ENCODE peak calls at places on chromosomes 2 and 18, in seven cellular contexts. Y, H, B, S, O, G and T are unnamed samples.

GRCh38 chr18:9743200-9744016 is 35.3 kb downstream of the RAB31 start:
- DNase-seq in Y (no peak), H (peak; percentile 87), B (peak; percentile 31), S (peak; percentile 93), O (no peak), G (peak; percentile 98), T (no peak)

GRCh38 chr2:31136732-31137131 is 1.5 kb downstream of the GALNT14 start:
- DNase-seq in Y (no peak), H (no peak), B (no peak), S (no peak), O (no peak), G (no peak), T (no peak)

GRCh38 chr2:173248381-173248780 is 106.3 kb upstream of the CDCA7 start:
- DNase-seq in Y (no peak), H (no peak), B (no peak), S (no peak), O (no peak), G (no peak), T (no peak)

GRCh38 chr2:236399409-236399808 is 135.2 kb upstream of the ASB18 start:
- DNase-seq in Y (no peak), H (no peak), B (no peak), S (no peak), O (no peak), G (no peak), T (no peak)

GRCh38 chr2:72131916-72132841 is 15.5 kb downstream of the CYP26B1 start:
- DNase-seq in Y (no peak), H (no peak), B (no peak), S (no peak), O (no peak), G (no peak), T (no peak)

GRCh38 chr2:174158003-174158402 is 90.3 kb downstream of the OLA1 start:
- DNase-seq in Y (no peak), H (peak; percentile 29), B (no peak), S (peak; percentile 75), O (peak; percentile 16), G (no peak), T (no peak)

GRCh38 chr2:183091954-183092345 is 13.4 kb downstream of the DUSP19 start:
- DNase-seq in Y (no peak), H (no peak), B (no peak), S (no peak), O (no peak), G (no peak), T (no peak)

GRCh38 chr2:666441-666840 is 10.8 kb downstream of the TMEM18 start:
- DNase-seq in Y (no peak), H (no peak), B (no peak), S (no peak), O (no peak), G (no peak), T (no peak)

GRCh38 chr2:42917374-42918017 is 125.1 kb upstream of the HAAO start:
- DNase-seq in Y (no peak), H (peak; percentile 93), B (no peak), S (no peak), O (peak; percentile 40), G (peak; percentile 95), T (no peak)
- TF ChIP-seq POLR2A in Y (no peak), H (peak; percentile 53), B (no peak), S (no peak), O (no peak), G (no peak), T (no peak)

GRCh38 chr2:118089015-118089800 is 937 bp downstream of the INSIG2 start:
- DNase-seq in Y (no peak), H (peak; percentile 80), B (peak; percentile 18), S (peak; percentile 22), O (peak; percentile 31), G (peak; percentile 58), T (peak; percentile 8)
- TF ChIP-seq POLR2A in Y (no peak), H (no peak), B (no peak), S (no peak), O (no peak), G (no peak), T (no peak)

DNA sequence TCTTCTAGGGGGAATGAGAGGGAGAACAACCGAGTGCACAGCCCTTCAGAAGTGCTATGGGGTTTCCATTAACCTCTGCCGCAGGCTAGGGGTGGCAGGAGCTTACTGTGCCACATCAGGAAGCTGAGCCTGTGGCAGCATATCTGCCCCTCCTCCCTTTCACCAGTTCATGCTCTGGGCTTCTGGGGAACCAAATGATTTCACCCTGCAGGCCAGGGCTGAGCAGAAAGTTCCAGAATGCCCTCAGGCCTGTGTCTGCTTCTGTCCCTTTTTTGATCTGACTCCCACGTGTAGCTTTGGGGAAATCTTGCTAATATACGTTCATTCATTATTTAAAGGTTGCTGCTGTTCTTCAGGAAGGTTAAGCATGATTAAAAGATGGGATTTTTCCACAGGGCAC is 10.1 kb downstream of the TMEM247 start:
- DNase-seq in Y (no peak), H (no peak), B (no peak), S (no peak), O (no peak), G (no peak), T (no peak)
- TF ChIP-seq POLR2A in Y (no peak), H (no peak), B (no peak), S (no peak), O (no peak), G (no peak), T (no peak)

DNA sequence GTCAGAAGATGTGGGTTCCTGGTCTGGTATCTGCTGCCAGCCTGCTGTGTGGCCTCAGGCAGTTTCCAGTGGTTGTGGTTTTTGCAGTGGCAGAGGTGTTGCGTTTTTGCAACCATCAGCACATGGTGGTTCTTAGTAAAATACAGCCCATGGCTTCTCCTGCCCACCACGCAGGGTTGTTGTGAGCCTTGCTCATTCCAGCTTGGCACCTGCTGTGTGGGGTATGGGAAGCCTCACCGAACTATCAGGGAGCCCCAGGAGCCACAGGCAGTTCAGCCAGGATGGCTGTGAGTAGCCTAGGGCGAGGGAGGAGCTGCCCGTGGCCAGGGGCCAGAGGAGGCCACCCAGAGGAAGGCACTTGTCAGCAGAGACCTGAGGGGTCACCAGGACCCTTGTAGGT is 9.8 kb downstream of the ARID5A start:
- DNase-seq in Y (no peak), H (no peak), B (no peak), S (no peak), O (no peak), G (no peak), T (no peak)
- TF ChIP-seq POLR2A in Y (no peak), H (no peak), B (no peak), S (no peak), O (no peak), G (no peak), T (no peak)

GRCh38 chr18:2981212-2981728 is 31.7 kb downstream of the LPIN2 start:
- DNase-seq in Y (no peak), H (peak; percentile 95), B (no peak), S (peak; percentile 86), O (no peak), G (peak; percentile 95), T (no peak)
- TF ChIP-seq POLR2A in Y (no peak), H (no peak), B (no peak), S (no peak), O (no peak), G (no peak), T (no peak)

GRCh38 chr2:100563407-100564247 is 834 bp downstream of the PDCL3 start:
- DNase-seq in Y (no peak), H (no peak), B (no peak), S (no peak), O (no peak), G (no peak), T (no peak)

GRCh38 chr2:100560431-100560830 is 2.4 kb upstream of the PDCL3 start:
- DNase-seq in Y (no peak), H (no peak), B (no peak), S (no peak), O (no peak), G (no peak), T (no peak)

GRCh38 chr2:100561191-100561590 is 1.6 kb upstream of the PDCL3 start:
- DNase-seq in Y (no peak), H (no peak), B (no peak), S (no peak), O (no peak), G (no peak), T (no peak)

GRCh38 chr2:100562613-100563406 is at the start of gene PDCL3:
- DNase-seq in Y (peak; percentile 97), H (peak; percentile 98), B (peak; percentile 94), S (peak; percentile 99), O (peak; percentile 96), G (peak; percentile 99), T (peak; percentile 98)
- TF ChIP-seq POLR2A in Y (no peak), H (peak; percentile 77), B (no peak), S (peak; percentile 73), O (peak; percentile 70), G (no peak), T (peak; percentile 63)

DNA sequence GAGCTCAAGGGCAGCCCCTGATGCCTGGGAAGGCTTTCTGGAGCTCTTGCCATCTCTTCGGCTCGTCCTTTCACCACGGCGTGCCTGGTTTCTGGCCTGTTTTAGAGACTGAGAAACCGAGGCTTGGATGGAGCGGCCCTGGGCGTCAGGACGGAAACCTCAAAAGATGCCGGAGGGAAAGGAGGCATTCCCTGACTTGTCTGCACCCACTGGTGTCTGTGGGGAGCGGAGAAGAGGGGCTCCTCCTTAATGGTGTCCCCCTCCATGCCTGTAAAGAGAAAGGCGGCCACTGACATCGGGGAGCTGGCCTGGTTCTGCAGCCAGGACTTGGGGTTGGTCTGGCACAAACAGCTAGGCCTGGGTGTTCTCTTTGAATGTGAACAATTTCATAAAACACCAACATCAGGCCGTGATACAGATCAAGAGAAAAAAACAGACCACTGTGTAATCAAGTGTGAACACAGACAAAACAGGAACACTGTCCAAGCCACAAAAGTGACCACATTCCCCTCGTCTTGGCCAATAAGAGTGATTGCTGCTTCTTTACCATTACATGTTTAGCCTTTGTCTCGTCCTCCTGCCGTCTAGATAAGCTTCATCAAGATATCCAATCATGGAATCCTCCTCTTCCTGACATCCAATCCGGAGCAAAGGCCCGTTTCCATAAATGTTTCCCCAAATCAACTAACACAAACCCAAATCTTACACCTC is 633 bp upstream of the ILKAP start:
- DNase-seq in Y (no peak), H (no peak), B (no peak), S (no peak), O (no peak), G (no peak), T (no peak)
- TF ChIP-seq POLR2A in Y (no peak), H (no peak), B (no peak), S (no peak), O (no peak), G (no peak), T (no peak)

GRCh38 chr2:191241418-191241817 is 3.8 kb upstream of the MYO1B start:
- DNase-seq in Y (no peak), H (no peak), B (no peak), S (no peak), O (no peak), G (no peak), T (no peak)
- TF ChIP-seq POLR2A in Y (no peak), H (no peak), B (no peak), S (no peak), O (no peak), G (no peak), T (no peak)

GRCh38 chr2:134455426-134455825 is 201.6 kb downstream of the MGAT5 start:
- DNase-seq in Y (no peak), H (no peak), B (no peak), S (no peak), O (no peak), G (no peak), T (no peak)
- TF ChIP-seq POLR2A in Y (no peak), H (no peak), B (no peak), S (no peak), O (no peak), G (no peak), T (no peak)